ENCODE peak calls at places on chromosomes 6 and 20, in nine cellular contexts. C is GM23338, S is H1, Y is SK-N-SH, W is A549, D is heart right ventricle, K is SJSA1, Z is tibial nerve, T is GM23248. B is an unnamed sample.

GRCh38 chr20:35306931-35307517 is 14.8 kb upstream of the FAM83C start:
- DNase-seq in C (peak; percentile 88), S (peak; percentile 80), Y (peak; percentile 71), W (peak; percentile 91), D (no peak), K (peak; percentile 71), Z (peak; percentile 28), T (peak; percentile 76), B (peak; percentile 47)

GRCh38 chr20:61065853-61066252 is 186.2 kb upstream of the CDH4 start:
- DNase-seq in C (peak; percentile 13), S (no peak), Y (no peak), W (no peak), D (no peak), K (no peak), Z (no peak), T (no peak), B (no peak)

GRCh38 chr20:24027229-24027628 is 38.6 kb upstream of the GGTLC1 start:
- DNase-seq in C (no peak), S (no peak), Y (no peak), W (no peak), D (peak; percentile 34), K (no peak), Z (peak; percentile 68), T (peak; percentile 4), B (no peak)

GRCh38 chr20:32235331-32236047 is 27.8 kb downstream of the POFUT1 start:
- DNase-seq in C (no peak), S (no peak), Y (no peak), W (no peak), D (no peak), K (no peak), Z (no peak), T (no peak), B (no peak)

GRCh38 chr6:39005774-39006173 is 42.8 kb upstream of the GLP1R start:
- DNase-seq in C (no peak), S (no peak), Y (no peak), W (no peak), D (no peak), K (no peak), Z (no peak), T (no peak), B (no peak)

GRCh38 chr6:152368761-152369624 is 268.2 kb downstream of the SYNE1 start:
- DNase-seq in C (no peak), S (no peak), Y (no peak), W (no peak), D (peak; percentile 23), K (no peak), Z (no peak), T (no peak), B (no peak)

GRCh38 chr20:14775778-14776177 is 438.4 kb upstream of the FLRT3 start:
- DNase-seq in C (no peak), S (no peak), Y (no peak), W (no peak), D (no peak), K (no peak), Z (peak; percentile 56), T (peak; percentile 93), B (no peak)

GRCh38 chr6:87722831-87723726 is 21.0 kb upstream of the AKIRIN2 start:
- DNase-seq in C (peak; percentile 84), S (no peak), Y (no peak), W (peak; percentile 78), D (peak; percentile 54), K (peak; percentile 84), Z (no peak), T (peak; percentile 97), B (peak; percentile 29)

GRCh38 chr20:3209946-3210317 is 634 bp downstream of the ITPA start:
- DNase-seq in C (no peak), S (no peak), Y (no peak), W (no peak), D (no peak), K (no peak), Z (no peak), T (peak; percentile 69), B (no peak)

GRCh38 chr6:138487122-138487604 is 12.1 kb downstream of the NHSL1 start:
- DNase-seq in C (no peak), S (no peak), Y (no peak), W (no peak), D (no peak), K (no peak), Z (no peak), T (no peak), B (no peak)

GRCh38 chr6:134424131-134424794 is 106.4 kb upstream of the SGK1 start:
- DNase-seq in C (no peak), S (no peak), Y (no peak), W (no peak), D (no peak), K (no peak), Z (no peak), T (peak; percentile 60), B (no peak)

GRCh38 chr6:9834233-9834632 is 580.6 kb downstream of the TFAP2A start:
- DNase-seq in C (no peak), S (no peak), Y (no peak), W (no peak), D (no peak), K (no peak), Z (no peak), T (no peak), B (no peak)
- H3K4me1 ChIP-seq in C (no peaks in the 10 kb centered on the region), S (no peaks in the 10 kb centered on the region), Y (no peaks in the 10 kb centered on the region), W (no peaks in the 10 kb centered on the region), D (no peaks in the 10 kb centered on the region), K (peaks cover 3% of the 10 kb centered on the region), Z (no peaks in the 10 kb centered on the region), T (no peaks in the 10 kb centered on the region), B (no peaks in the 10 kb centered on the region)

DNA sequence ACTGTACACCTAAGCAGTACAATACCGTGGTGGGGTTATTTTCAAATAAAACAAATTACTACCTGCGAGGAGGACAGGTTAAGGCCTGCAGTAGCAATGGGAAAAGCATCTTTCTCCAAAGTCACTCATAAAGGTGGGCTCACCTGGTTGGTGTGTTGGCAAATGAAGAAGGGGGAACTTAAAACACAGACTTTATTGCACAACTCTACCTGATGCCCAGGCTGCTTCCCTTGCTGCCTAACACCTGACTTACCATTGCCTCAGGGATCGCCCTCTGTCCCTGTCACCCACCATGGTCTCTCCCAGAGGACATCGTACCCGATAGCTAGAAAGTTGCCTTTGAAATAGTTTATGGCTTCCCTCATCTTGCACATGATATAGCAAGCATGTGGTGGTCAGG is 53.6 kb downstream of the GNAS start:
- DNase-seq in C (no peak), S (no peak), Y (no peak), W (no peak), D (no peak), K (no peak), Z (no peak), T (no peak), B (no peak)
- H3K27ac ChIP-seq in C (no peak overlapping the region), S (no peak overlapping the region), Y (peak overlapping the region; percentile 79), W (no peak overlapping the region), D (peak overlapping the region; percentile 90), K (no peak overlapping the region), Z (peak overlapping the region; percentile 3), T (peak overlapping the region; percentile 86), B (no peak overlapping the region)

GRCh38 chr6:147119310-147119709 is 84.9 kb upstream of the STXBP5 start:
- DNase-seq in C (no peak), S (no peak), Y (no peak), W (no peak), D (no peak), K (no peak), Z (no peak), T (no peak), B (no peak)

GRCh38 chr6:147116043-147116442 is 88.2 kb upstream of the STXBP5 start:
- DNase-seq in C (no peak), S (no peak), Y (no peak), W (no peak), D (no peak), K (no peak), Z (no peak), T (no peak), B (no peak)

GRCh38 chr6:147117009-147117408 is 87.2 kb upstream of the STXBP5 start:
- DNase-seq in C (no peak), S (no peak), Y (no peak), W (no peak), D (no peak), K (no peak), Z (no peak), T (no peak), B (no peak)

GRCh38 chr6:147122823-147123222 is 81.4 kb upstream of the STXBP5 start:
- DNase-seq in C (no peak), S (no peak), Y (no peak), W (no peak), D (no peak), K (no peak), Z (no peak), T (no peak), B (no peak)

GRCh38 chr6:147117580-147117979 is 86.6 kb upstream of the STXBP5 start:
- DNase-seq in C (no peak), S (no peak), Y (no peak), W (no peak), D (no peak), K (no peak), Z (no peak), T (peak; percentile 20), B (no peak)
- H3K4me3 ChIP-seq in C (no peak overlapping the region), S (no peak overlapping the region), Y (no peak overlapping the region), W (no peak overlapping the region), D (no peak overlapping the region), K (no peak overlapping the region), Z (no peak overlapping the region), T (no peak overlapping the region), B (no peak overlapping the region)

GRCh38 chr20:19992996-19993908 is 23.9 kb upstream of the NAA20 start:
- DNase-seq in C (peak; percentile 30), S (no peak), Y (peak; percentile 51), W (peak; percentile 76), D (no peak), K (peak; percentile 98), Z (no peak), T (peak; percentile 90), B (no peak)
- H3K4me1 ChIP-seq in C (peaks cover 9% of the 10 kb centered on the region), S (peaks cover 4% of the 10 kb centered on the region), Y (peaks cover 29% of the 10 kb centered on the region), W (peaks cover 52% of the 10 kb centered on the region), D (peaks cover 98% of the 10 kb centered on the region), K (peaks cover 49% of the 10 kb centered on the region), Z (peaks cover 23% of the 10 kb centered on the region), T (peaks cover 51% of the 10 kb centered on the region), B (no peaks in the 10 kb centered on the region)

GRCh38 chr6:28209753-28210535 is 15.1 kb upstream of the ZSCAN9 start:
- DNase-seq in C (no peak), S (no peak), Y (no peak), W (no peak), D (no peak), K (no peak), Z (no peak), T (no peak), B (no peak)

GRCh38 chr6:28215425-28215824 is 9.7 kb upstream of the ZSCAN9 start:
- DNase-seq in C (peak; percentile 34), S (no peak), Y (no peak), W (no peak), D (no peak), K (no peak), Z (no peak), T (peak; percentile 29), B (no peak)

GRCh38 chr6:28211840-28212509 is 13.1 kb upstream of the ZSCAN9 start:
- DNase-seq in C (peak; percentile 50), S (peak; percentile 70), Y (no peak), W (no peak), D (no peak), K (no peak), Z (no peak), T (no peak), B (no peak)

GRCh38 chr6:28213213-28213523 is 11.9 kb upstream of the ZSCAN9 start:
- DNase-seq in C (no peak), S (no peak), Y (no peak), W (no peak), D (no peak), K (peak; percentile 9), Z (no peak), T (no peak), B (no peak)

GRCh38 chr6:28212510-28213212 is 12.4 kb upstream of the ZSCAN9 start:
- DNase-seq in C (peak; percentile 81), S (peak; percentile 92), Y (peak; percentile 33), W (peak; percentile 73), D (no peak), K (peak; percentile 65), Z (no peak), T (peak; percentile 87), B (peak; percentile 52)
- H3K27ac ChIP-seq in C (no peak overlapping the region), S (no peak overlapping the region), Y (no peak overlapping the region), W (peak overlapping the region; percentile 73), D (no peak overlapping the region), K (no peak overlapping the region), Z (peak overlapping the region; percentile 8), T (no peak overlapping the region), B (no peak overlapping the region)